ENCODE peak calls at places on chromosomes 3 and 15, in six cellular contexts. L, E, C, X, O and I are unnamed samples.

GRCh38 chr3:188286087-188286513 is 132.1 kb downstream of the LPP start:
- DNase-seq in C (no peak), X (no peak), E (no peak), L (no peak), O (peak; percentile 66), I (no peak)

GRCh38 chr3:46974421-46975227 is 1.9 kb downstream of the CCDC12 start:
- DNase-seq in C (no peak), L (no peak), O (no peak), E (no peak), X (no peak), I (no peak)

GRCh38 chr3:53518495-53518981 is 24.1 kb downstream of the CACNA1D start:
- DNase-seq in L (no peak), C (no peak), O (no peak), X (no peak), E (no peak), I (no peak)

GRCh38 chr15:95868450-95868849 is 462.1 kb upstream of the NR2F2 start:
- DNase-seq in X (no peak), O (no peak), E (no peak), L (no peak), C (no peak), I (no peak)

GRCh38 chr3:148882288-148882687 is 17.2 kb downstream of the CPA3 start:
- DNase-seq in O (no peak), C (peak; percentile 12), X (no peak), E (no peak), L (no peak), I (no peak)

GRCh38 chr15:100334015-100334414 is 7.8 kb downstream of the ADAMTS17 start:
- DNase-seq in C (no peak), E (no peak), O (no peak), L (no peak), X (no peak), I (no peak)

GRCh38 chr3:53073553-53074365 is 27.9 kb upstream of the SFMBT1 start:
- DNase-seq in E (no peak), X (no peak), L (no peak), C (no peak), O (no peak), I (no peak)

GRCh38 chr3:113873293-113873692 is 34.7 kb downstream of the GRAMD1C start:
- DNase-seq in C (no peak), E (no peak), O (no peak), X (no peak), L (no peak), I (no peak)

GRCh38 chr3:186487819-186488218 is 56.4 kb downstream of the CRYGS start:
- DNase-seq in L (no peak), E (no peak), C (peak; percentile 31), O (no peak), X (no peak), I (no peak)

GRCh38 chr3:181756645-181757044 is 44.9 kb downstream of the SOX2 start:
- DNase-seq in C (peak; percentile 75), O (no peak), E (no peak), L (no peak), X (no peak), I (peak; percentile 36)

GRCh38 chr3:38000965-38001455 is 10.4 kb downstream of the VILL start:
- DNase-seq in O (no peak), E (no peak), L (no peak), X (no peak), C (no peak), I (no peak)

GRCh38 chr3:61561374-61562041 is at the start of gene PTPRG:
- DNase-seq in L (peak; percentile 88), X (no peak), O (peak; percentile 69), E (peak; percentile 88), C (peak; percentile 93), I (peak; percentile 79)

GRCh38 chr3:174397848-174398247 is 461.3 kb upstream of the NAALADL2 start:
- DNase-seq in E (peak; percentile 27), X (no peak), O (peak; percentile 22), L (no peak), C (peak; percentile 54), I (no peak)

GRCh38 chr3:149362361-149362760 is 15.1 kb downstream of the TM4SF1 start:
- DNase-seq in E (no peak), X (no peak), C (no peak), L (no peak), O (no peak), I (no peak)

GRCh38 chr3:71518089-71518488 is 65.4 kb downstream of the FOXP1 start:
- DNase-seq in O (no peak), L (no peak), X (no peak), E (no peak), C (no peak), I (no peak)
- H3K4me1 ChIP-seq in O (no peaks in the 10 kb centered on the region), L (peaks cover 5% of the 10 kb centered on the region), X (no peaks in the 10 kb centered on the region), E (peaks cover 9% of the 10 kb centered on the region), C (peaks cover 22% of the 10 kb centered on the region), I (no peaks in the 10 kb centered on the region)

GRCh38 chr3:126268866-126269265 is 88.3 kb downstream of the KLF15 start:
- DNase-seq in L (no peak), O (no peak), E (no peak), C (no peak), X (no peak), I (no peak)
- H3K4me1 ChIP-seq in L (peaks cover 48% of the 10 kb centered on the region), O (peaks cover 7% of the 10 kb centered on the region), E (peaks cover 14% of the 10 kb centered on the region), C (peaks cover 30% of the 10 kb centered on the region), X (no peaks in the 10 kb centered on the region), I (peaks cover 4% of the 10 kb centered on the region)

DNA sequence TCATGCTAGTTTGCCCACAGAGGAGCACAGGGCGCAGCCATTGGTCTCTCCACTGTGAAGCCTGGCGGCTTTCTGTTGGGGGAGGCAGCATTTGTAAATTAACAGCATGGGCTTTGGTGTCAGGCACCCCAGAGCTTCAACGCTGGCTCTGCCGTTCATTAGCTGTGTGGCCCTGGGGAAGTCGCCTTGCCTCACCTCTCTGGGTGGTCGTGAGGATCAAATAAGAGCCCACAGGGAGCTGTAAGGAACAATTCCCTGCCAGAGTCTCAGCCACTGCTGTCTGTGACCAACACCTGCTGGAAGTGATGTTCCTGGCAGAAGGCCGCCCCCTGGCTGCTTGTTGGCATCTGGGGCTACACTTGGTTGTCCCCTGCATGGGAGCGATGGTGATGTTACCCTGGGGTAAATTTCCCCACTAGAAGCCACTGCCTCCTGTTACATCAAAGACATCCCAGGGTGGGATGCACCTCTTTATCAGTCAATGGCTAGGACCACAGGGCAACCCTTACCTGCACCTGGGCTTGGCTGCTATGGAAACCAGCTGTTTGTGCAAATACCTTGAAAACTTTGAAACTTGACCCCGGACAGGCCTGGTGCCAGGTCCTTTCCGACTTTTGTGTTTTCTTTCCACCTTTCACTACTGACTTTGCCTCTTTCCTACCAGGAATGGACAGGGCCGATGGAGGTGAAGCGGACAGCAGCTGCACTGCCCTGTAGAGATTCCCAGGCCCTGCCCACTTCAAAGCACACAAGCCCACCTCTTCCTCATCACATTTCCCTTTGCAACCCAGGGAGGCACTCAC is 36.9 kb downstream of the DNASE1L3 start:
- DNase-seq in L (peak; percentile 83), O (no peak), X (no peak), E (no peak), C (peak; percentile 77), I (peak; percentile 76)
- H3K4me1 ChIP-seq in L (peaks cover 51% of the 10 kb centered on the region), O (peaks cover 11% of the 10 kb centered on the region), X (peaks cover 15% of the 10 kb centered on the region), E (no peaks in the 10 kb centered on the region), C (peaks cover 29% of the 10 kb centered on the region), I (no peaks in the 10 kb centered on the region)

GRCh38 chr3:50246517-50246954 is 10.5 kb downstream of the GNAI2 start:
- DNase-seq in E (no peak), C (peak; percentile 52), L (no peak), O (peak; percentile 81), X (peak; percentile 84), I (peak; percentile 88)

GRCh38 chr3:50243552-50243895 is 7.5 kb downstream of the GNAI2 start:
- DNase-seq in E (no peak), L (no peak), X (no peak), C (no peak), O (no peak), I (no peak)

GRCh38 chr3:50248387-50248786 is 12.4 kb downstream of the GNAI2 start:
- DNase-seq in E (no peak), C (no peak), O (no peak), X (no peak), L (no peak), I (no peak)

GRCh38 chr3:50245251-50245745 is 9.3 kb downstream of the GNAI2 start:
- DNase-seq in C (no peak), X (no peak), E (no peak), L (no peak), O (no peak), I (peak; percentile 36)

DNA sequence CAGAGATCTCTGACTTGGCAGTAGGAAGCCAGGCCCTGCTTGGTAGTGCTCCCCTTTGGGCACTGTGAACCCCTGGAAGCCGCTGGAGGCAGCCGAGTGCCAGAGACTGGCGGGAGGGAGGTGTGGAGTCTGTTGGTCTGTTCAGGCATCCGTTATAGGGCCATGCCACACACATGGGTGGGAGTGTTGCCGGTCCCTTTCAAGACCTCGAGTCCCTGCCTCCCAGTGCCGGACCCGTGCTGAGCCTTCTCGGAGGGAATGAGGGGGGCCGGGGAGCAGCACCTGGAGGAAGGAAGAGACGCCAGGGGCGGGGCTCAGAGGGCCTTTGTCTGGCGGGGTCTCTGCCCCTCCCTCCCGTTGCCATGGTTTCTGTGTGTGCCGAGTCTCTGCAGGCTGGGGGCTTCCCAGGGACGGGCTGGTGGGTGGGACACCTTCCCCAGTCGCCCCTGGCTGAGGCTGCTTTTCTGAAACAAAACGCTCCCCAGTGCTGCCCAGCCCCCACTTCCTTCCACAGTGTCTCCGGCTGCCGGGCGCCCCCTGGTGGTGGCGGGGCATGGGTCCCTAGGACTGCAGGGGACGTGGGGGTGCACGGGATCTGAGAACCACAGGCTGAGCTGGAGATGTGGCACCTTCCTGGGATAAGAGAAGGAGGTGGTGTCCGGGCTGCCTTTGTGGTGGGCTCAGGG is 10.0 kb downstream of the GNAI2 start:
- DNase-seq in C (peak; percentile 98), L (peak; percentile 93), O (no peak), E (peak; percentile 60), X (peak; percentile 89), I (peak; percentile 93)
- H3K4me1 ChIP-seq in C (peaks cover 48% of the 10 kb centered on the region), L (peaks cover 24% of the 10 kb centered on the region), O (peaks cover 38% of the 10 kb centered on the region), E (peaks cover 20% of the 10 kb centered on the region), X (peaks cover 97% of the 10 kb centered on the region), I (peaks cover 9% of the 10 kb centered on the region)